ENCODE peak calls at places on chromosomes 5 and 9, in seven cellular contexts. F, Z, G, E, K, J and S are unnamed samples.

GRCh38 chr9:37441776-37442370 is 19.4 kb downstream of the GRHPR start:
- DNase-seq in Z (no peak), E (no peak), G (no peak), K (no peak), J (no peak), F (no peak), S (no peak)

GRCh38 chr5:77449277-77449676 is 42.8 kb downstream of the WDR41 start:
- DNase-seq in E (no peak), K (no peak), G (no peak), J (no peak), F (no peak), Z (no peak), S (no peak)

GRCh38 chr5:68482199-68482598 is 266.6 kb downstream of the PIK3R1 start:
- DNase-seq in G (no peak), F (no peak), J (no peak), E (no peak), K (no peak), Z (no peak), S (no peak)

GRCh38 chr5:54561646-54562045 is 44.1 kb downstream of the SNX18 start:
- DNase-seq in K (no peak), J (no peak), Z (no peak), G (no peak), F (no peak), E (no peak), S (no peak)

GRCh38 chr9:93200449-93200742 is 16.5 kb downstream of the WNK2 start:
- DNase-seq in K (no peak), Z (no peak), J (no peak), E (no peak), F (no peak), G (no peak), S (no peak)

GRCh38 chr5:156526081-156527017 is 199.4 kb downstream of the SGCD start:
- DNase-seq in Z (no peak), F (peak), E (no peak), J (no peak), G (no peak), K (no peak), S (no peak)

GRCh38 chr5:34991486-34992238 is 56.1 kb downstream of the AGXT2 start:
- DNase-seq in E (no peak), F (no peak), Z (no peak), G (peak), J (no peak), K (no peak), S (no peak)

GRCh38 chr9:135104761-135105160 is 17.3 kb downstream of the OLFM1 start:
- DNase-seq in E (no peak), G (no peak), J (no peak), Z (no peak), K (no peak), F (no peak), S (no peak)

GRCh38 chr5:122091942-122092600 is 14.0 kb upstream of the LOX start:
- DNase-seq in F (no peak), Z (no peak), G (peak), E (no peak), K (no peak), J (no peak), S (no peak)

GRCh38 chr9:114735732-114736131 is 53.7 kb upstream of the TEX48 start:
- DNase-seq in J (no peak), Z (no peak), E (no peak), G (no peak), F (no peak), K (no peak), S (no peak)

GRCh38 chr9:24509850-24510249 is 35.8 kb downstream of the IZUMO3 start:
- DNase-seq in Z (no peak), J (no peak), K (no peak), G (no peak), E (no peak), F (no peak), S (no peak)

GRCh38 chr9:5631021-5631420 is 2.1 kb downstream of the RIC1 start:
- DNase-seq in K (no peak), Z (no peak), E (no peak), F (no peak), J (no peak), G (no peak), S (no peak)

GRCh38 chr5:61881821-61882220 is 424.2 kb upstream of the KIF2A start:
- DNase-seq in J (no peak), Z (no peak), E (no peak), K (no peak), F (no peak), G (peak), S (no peak)

GRCh38 chr5:123452401-123452800 is 29.2 kb upstream of the CEP120 start:
- DNase-seq in Z (no peak), K (no peak), E (no peak), F (no peak), G (no peak), J (no peak), S (no peak)

GRCh38 chr5:158463971-158464370 is 605.0 kb upstream of the CLINT1 start:
- DNase-seq in J (no peak), E (no peak), K (peak), Z (no peak), F (no peak), G (peak), S (no peak)

GRCh38 chr9:88593537-88594185 is 58.7 kb downstream of the NXNL2 start:
- DNase-seq in F (no peak), G (peak), J (peak), E (peak), Z (peak), K (no peak), S (peak)

GRCh38 chr5:64987768-64988167 is 219.0 kb downstream of the CWC27 start:
- DNase-seq in K (no peak), J (no peak), E (no peak), Z (no peak), F (no peak), G (no peak), S (no peak)

GRCh38 chr5:59020611-59021285 is 437.9 kb downstream of the RAB3C start:
- DNase-seq in K (no peak), F (no peak), G (peak), J (no peak), E (no peak), Z (no peak), S (no peak)

GRCh38 chr5:1511651-1512540 is 11.9 kb downstream of the LPCAT1 start:
- DNase-seq in Z (peak), J (peak), E (peak), F (no peak), K (peak), G (peak), S (peak)

GRCh38 chr9:101586651-101587050 is 8.1 kb downstream of the PPP3R2 start:
- DNase-seq in E (no peak), Z (no peak), K (no peak), G (no peak), F (no peak), J (no peak), S (no peak)

DNA sequence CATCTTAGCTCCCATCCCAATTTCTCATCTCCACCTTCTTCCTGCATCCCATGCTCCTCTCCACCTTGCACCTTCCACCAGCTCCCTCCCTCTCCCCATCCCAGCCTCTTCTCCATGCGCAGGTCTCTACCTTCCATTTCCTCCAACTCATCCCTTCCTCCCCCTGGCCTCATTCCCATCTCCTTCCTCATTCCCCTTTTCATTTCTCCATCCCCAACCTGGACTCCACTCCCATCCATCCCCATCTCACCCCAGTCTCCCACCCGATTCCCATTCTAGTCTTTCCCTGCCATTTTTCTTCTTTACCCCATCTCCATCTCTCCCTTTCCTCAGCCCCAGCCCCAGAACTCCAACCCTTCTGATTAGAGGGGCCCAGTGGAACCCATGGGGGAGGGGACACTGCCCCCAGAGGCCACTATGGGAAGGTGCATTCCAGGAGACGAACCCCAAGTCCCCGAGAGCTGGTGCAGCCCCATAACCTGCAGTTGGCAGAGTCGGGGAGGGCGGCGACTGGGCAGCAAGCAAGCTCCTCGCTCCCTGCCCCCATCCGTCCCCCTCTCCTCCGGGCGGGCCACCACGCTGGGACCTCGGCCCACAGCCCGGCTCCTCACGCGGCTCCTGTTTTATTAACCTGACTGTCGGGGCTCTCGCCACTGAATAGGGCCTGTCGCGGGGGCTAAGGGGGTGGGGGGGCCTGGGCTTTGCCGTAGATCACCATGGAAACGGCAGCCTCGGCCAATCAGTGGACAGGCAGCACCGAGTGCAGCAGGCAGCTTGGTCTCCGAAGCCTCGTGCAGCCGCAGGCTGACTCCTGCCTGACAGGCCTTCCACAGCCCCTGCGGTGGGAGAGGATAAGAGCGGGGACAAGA is 66.7 kb downstream of the PCDH1 start:
- DNase-seq in J (no peak), Z (no peak), F (no peak), K (no peak), G (no peak), E (no peak), S (peak)
- TF ChIP-seq CTCF in J (peak), Z (peak), F (peak), K (no peak), G (peak), E (no peak), S (peak)

GRCh38 chr5:95283761-95284511 is 958 bp downstream of the MCTP1 start:
- DNase-seq in K (no peak), Z (peak), J (no peak), G (peak), F (no peak), E (peak), S (peak)
- TF ChIP-seq CTCF in K (no peak), Z (no peak), J (no peak), G (peak), F (peak), E (no peak), S (peak)

GRCh38 chr9:127206666-127207065 is 57.9 kb upstream of the GARNL3 start:
- DNase-seq in J (no peak), Z (no peak), F (no peak), K (no peak), E (no peak), G (no peak), S (no peak)

GRCh38 chr9:127205952-127206351 is 58.6 kb upstream of the GARNL3 start:
- DNase-seq in G (no peak), E (no peak), K (peak), F (no peak), J (no peak), Z (no peak), S (no peak)

GRCh38 chr9:127203501-127204327 is 60.9 kb upstream of the GARNL3 start:
- DNase-seq in K (no peak), F (no peak), E (no peak), G (no peak), Z (no peak), J (no peak), S (no peak)

GRCh38 chr9:127202461-127203139 is 62.0 kb upstream of the GARNL3 start:
- DNase-seq in E (no peak), J (no peak), F (no peak), K (no peak), G (no peak), Z (no peak), S (no peak)

GRCh38 chr9:127204771-127205470 is 59.7 kb upstream of the GARNL3 start:
- DNase-seq in F (no peak), E (no peak), Z (no peak), G (no peak), K (peak), J (no peak), S (no peak)
- TF ChIP-seq CTCF in F (peak), E (no peak), Z (no peak), G (no peak), K (no peak), J (no peak), S (no peak)

GRCh38 chr9:131873361-131873760 is 133.5 kb upstream of the RAPGEF1 start:
- DNase-seq in E (no peak), J (no peak), K (no peak), Z (no peak), G (no peak), F (no peak), S (no peak)

GRCh38 chr9:131873891-131874440 is 134.1 kb upstream of the RAPGEF1 start:
- DNase-seq in Z (no peak), F (no peak), J (no peak), K (no peak), G (no peak), E (no peak), S (no peak)

GRCh38 chr9:131870156-131870555 is 130.3 kb upstream of the RAPGEF1 start:
- DNase-seq in G (no peak), Z (no peak), E (no peak), F (no peak), J (no peak), K (no peak), S (no peak)

GRCh38 chr9:131872702-131873101 is 132.8 kb upstream of the RAPGEF1 start:
- DNase-seq in K (no peak), E (no peak), J (no peak), Z (no peak), G (no peak), F (no peak), S (no peak)

GRCh38 chr9:131872006-131872405 is 132.1 kb upstream of the RAPGEF1 start:
- DNase-seq in K (no peak), Z (no peak), J (no peak), G (no peak), E (no peak), F (no peak), S (no peak)
- TF ChIP-seq CTCF in K (no peak), Z (no peak), J (no peak), G (no peak), E (no peak), F (peak), S (no peak)

DNA sequence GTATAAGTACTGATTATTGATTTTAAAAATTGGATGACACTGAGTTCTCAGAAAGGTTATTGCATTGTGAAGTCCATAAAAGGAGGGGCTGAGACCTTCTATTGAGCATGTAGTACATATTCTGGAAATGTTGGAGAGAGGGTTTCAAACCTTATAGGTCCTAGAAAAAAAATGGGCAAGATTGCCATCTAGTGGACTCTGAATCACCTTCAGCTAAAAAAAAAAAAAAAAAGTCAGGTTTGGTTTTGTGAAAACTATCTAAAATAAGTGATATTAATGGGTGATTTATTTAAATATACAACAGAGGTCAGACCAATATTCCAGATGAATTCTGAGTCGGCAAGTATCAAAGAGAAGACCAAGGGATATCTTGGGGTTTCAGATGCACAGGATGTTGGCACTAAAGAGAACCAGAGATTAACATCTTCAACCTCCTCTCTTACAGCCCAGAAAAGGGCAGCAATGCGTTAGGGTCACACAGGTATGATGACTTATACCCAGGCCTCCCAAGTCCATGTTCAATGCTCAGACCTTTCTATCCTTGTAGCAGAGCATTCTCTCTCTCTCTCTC is 109.8 kb upstream of the NMUR2 start:
- DNase-seq in E (no peak), G (peak), J (no peak), Z (no peak), K (no peak), F (no peak), S (peak)
- TF ChIP-seq CTCF in E (no peak), G (peak), J (no peak), Z (no peak), K (no peak), F (peak), S (no peak)

GRCh38 chr5:169100735-169101075 is 200.2 kb downstream of the SLIT3 start:
- DNase-seq in J (no peak), F (no peak), Z (no peak), K (no peak), E (no peak), G (peak), S (no peak)

GRCh38 chr5:169099801-169100734 is 200.9 kb downstream of the SLIT3 start:
- DNase-seq in F (no peak), J (no peak), Z (no peak), K (no peak), E (no peak), G (peak), S (no peak)

GRCh38 chr5:169097897-169098296 is 203.0 kb downstream of the SLIT3 start:
- DNase-seq in K (no peak), G (no peak), F (no peak), E (no peak), Z (no peak), J (no peak), S (no peak)

GRCh38 chr5:169097374-169097831 is 203.5 kb downstream of the SLIT3 start:
- DNase-seq in E (no peak), K (peak), G (no peak), J (no peak), F (no peak), Z (no peak), S (no peak)

GRCh38 chr5:169098331-169099121 is 202.4 kb downstream of the SLIT3 start:
- DNase-seq in E (no peak), K (no peak), F (no peak), Z (no peak), J (no peak), G (no peak), S (no peak)
- TF ChIP-seq CTCF in E (no peak), K (no peak), F (no peak), Z (no peak), J (no peak), G (no peak), S (no peak)

GRCh38 chr9:136945333-136946227 is 537 bp downstream of the C8G start:
- DNase-seq in F (no peak), G (no peak), J (no peak), Z (no peak), E (no peak), K (peak), S (no peak)

GRCh38 chr9:136942881-136943230 is 1.7 kb downstream of the FBXW5 start:
- DNase-seq in G (no peak), F (no peak), K (no peak), J (peak), Z (no peak), E (no peak), S (no peak)

GRCh38 chr9:136944519-136945332 is at the start of the genes C8G and FBXW5:
- DNase-seq in F (peak), E (peak), G (peak), J (peak), Z (peak), K (peak), S (peak)

GRCh38 chr9:136943291-136944093 is 1.0 kb downstream of the FBXW5 start:
- DNase-seq in F (no peak), J (peak), G (peak), E (peak), K (peak), Z (peak), S (peak)

DNA sequence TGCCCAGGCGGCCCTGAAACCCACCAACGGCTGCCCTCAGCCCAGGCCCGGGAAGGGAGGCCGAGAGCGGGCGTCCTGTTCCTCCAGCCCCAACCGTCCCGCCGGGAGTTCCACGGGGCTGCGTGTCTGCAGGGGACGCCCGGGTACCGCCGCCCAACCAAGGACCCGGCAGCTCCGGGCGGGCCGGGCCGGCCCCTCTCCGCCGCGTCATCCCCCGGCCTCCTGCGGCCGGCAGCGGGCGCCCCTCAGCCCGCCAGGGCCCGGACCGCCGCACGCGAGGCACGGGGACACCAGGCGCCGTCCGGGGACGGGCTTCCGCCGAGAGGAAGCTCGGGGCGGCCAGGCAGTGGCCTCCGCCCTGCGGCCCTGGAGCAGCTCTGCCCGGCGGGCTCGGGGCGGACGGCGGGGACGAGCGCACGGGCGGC is 432 bp downstream of the FBXW5 start:
- DNase-seq in E (peak), J (peak), F (peak), K (peak), Z (no peak), G (peak), S (peak)
- TF ChIP-seq CTCF in E (no peak), J (no peak), F (no peak), K (no peak), Z (no peak), G (peak), S (no peak)

GRCh38 chr5:40404613-40405012 is 275.1 kb upstream of the PTGER4 start:
- DNase-seq in J (no peak), E (no peak), Z (no peak), G (no peak), K (no peak), F (no peak), S (no peak)
- TF ChIP-seq CTCF in J (no peak), E (no peak), Z (no peak), G (no peak), K (no peak), F (no peak), S (no peak)

GRCh38 chr5:151345187-151345807 is 2.1 kb downstream of the SLC36A2 start:
- DNase-seq in Z (no peak), J (no peak), E (no peak), G (no peak), K (no peak), F (no peak), S (no peak)
- TF ChIP-seq CTCF in Z (no peak), J (no peak), E (no peak), G (no peak), K (no peak), F (no peak), S (no peak)